ENCODE peak calls at places on chromosomes 1 and 21, in eight cellular contexts. J, D, X, T, P, Y, L and U are unnamed samples.

GRCh38 chr1:234941711-234942320 is 186.8 kb downstream of the TOMM20 start:
- DNase-seq in Y (no peak), X (no peak), J (no peak), L (no peak), T (no peak), D (no peak), P (no peak), U (no peak)

GRCh38 chr1:89516055-89516454 is 8.6 kb upstream of the LRRC8B start:
- DNase-seq in D (peak), J (no peak), T (peak), L (no peak), Y (no peak), X (no peak), P (no peak), U (no peak)

GRCh38 chr1:45117766-45118165 is 88.6 kb downstream of the ZSWIM5 start:
- DNase-seq in P (no peak), J (no peak), D (no peak), T (no peak), Y (no peak), L (no peak), X (no peak), U (no peak)

GRCh38 chr1:59570524-59570923 is 244.2 kb upstream of the HOOK1 start:
- DNase-seq in X (peak), P (no peak), L (peak), J (no peak), D (peak), Y (no peak), T (no peak), U (peak)

GRCh38 chr21:33761104-33762036 is 119.1 kb downstream of the ITSN1 start:
- DNase-seq in L (peak), P (no peak), X (peak), T (peak), J (peak), Y (no peak), D (no peak), U (no peak)

GRCh38 chr21:32918467-32919140 is 107.1 kb upstream of the OLIG2 start:
- DNase-seq in T (no peak), X (no peak), J (no peak), Y (no peak), D (no peak), L (no peak), P (no peak), U (peak)

GRCh38 chr1:6581561-6582305 is 1.9 kb downstream of the ZBTB48 start:
- DNase-seq in T (no peak), D (no peak), X (no peak), Y (peak), P (no peak), L (peak), J (no peak), U (no peak)

GRCh38 chr1:211503542-211503941 is 11.6 kb upstream of the RD3 start:
- DNase-seq in T (no peak), D (no peak), P (no peak), Y (no peak), L (no peak), X (no peak), J (no peak), U (no peak)

GRCh38 chr21:39388038-39388810 is 39.3 kb upstream of the HMGN1 start:
- DNase-seq in D (peak), T (peak), P (peak), Y (peak), L (peak), X (peak), J (peak), U (peak)

GRCh38 chr21:29538115-29538514 is 239.4 kb downstream of the BACH1 start:
- DNase-seq in J (no peak), X (no peak), T (no peak), Y (no peak), L (no peak), P (no peak), D (no peak), U (no peak)

GRCh38 chr1:30888391-30888790 is 20.2 kb downstream of the SDC3 start:
- DNase-seq in P (no peak), X (no peak), Y (no peak), D (no peak), J (peak), T (no peak), L (no peak), U (no peak)

GRCh38 chr1:210248341-210248740 is 15.7 kb downstream of the SERTAD4 start:
- DNase-seq in D (no peak), P (no peak), X (no peak), L (no peak), Y (no peak), T (no peak), J (no peak), U (no peak)

GRCh38 chr21:46035809-46036695 is 54.5 kb downstream of the COL6A1 start:
- DNase-seq in P (no peak), D (no peak), L (no peak), Y (no peak), J (no peak), T (peak), X (no peak), U (no peak)

GRCh38 chr1:151739590-151740355 is 18.5 kb downstream of the RIIAD1 start:
- DNase-seq in J (no peak), L (no peak), Y (no peak), X (no peak), T (no peak), D (no peak), P (no peak), U (no peak)

GRCh38 chr21:34330055-34330454 is 33.8 kb upstream of the KCNE2 start:
- DNase-seq in J (no peak), L (no peak), T (no peak), P (no peak), X (no peak), D (no peak), Y (no peak), U (no peak)

GRCh38 chr1:56072310-56072709 is 507.1 kb downstream of the PLPP3 start:
- DNase-seq in L (no peak), D (no peak), Y (no peak), P (no peak), J (no peak), X (no peak), T (no peak), U (no peak)

GRCh38 chr1:3014041-3014440 is 7.2 kb upstream of the ACTRT2 start:
- DNase-seq in J (no peak), Y (peak), P (no peak), X (no peak), D (no peak), L (no peak), T (no peak), U (no peak)

GRCh38 chr1:204084247-204084772 is 11.4 kb downstream of the SOX13 start:
- DNase-seq in L (no peak), D (no peak), Y (peak), P (no peak), J (no peak), X (no peak), T (no peak), U (peak)

GRCh38 chr1:36400825-36401601 is 3.3 kb upstream of the LSM10 start:
- DNase-seq in T (peak), L (peak), X (peak), Y (peak), P (peak), J (no peak), D (peak), U (no peak)

GRCh38 chr1:150778409-150778808 is 12.8 kb upstream of the CTSS start:
- DNase-seq in X (no peak), Y (no peak), D (no peak), J (no peak), T (no peak), L (no peak), P (no peak), U (no peak)

GRCh38 chr1:201261771-201262547 is 21.3 kb upstream of the PKP1 start:
- DNase-seq in L (no peak), P (no peak), X (no peak), D (no peak), T (no peak), Y (peak), J (no peak), U (no peak)

GRCh38 chr1:170010443-170010842 is 64.1 kb downstream of the KIFAP3 start:
- DNase-seq in P (no peak), T (no peak), X (peak), D (peak), Y (no peak), L (no peak), J (no peak), U (no peak)

GRCh38 chr1:24027838-24028468 is 47.8 kb upstream of the SRSF10 start:
- DNase-seq in X (no peak), T (no peak), J (peak), L (peak), P (no peak), D (no peak), Y (no peak), U (peak)

GRCh38 chr21:41054206-41054605 is 113.8 kb upstream of the BACE2 start:
- DNase-seq in D (no peak), P (no peak), Y (no peak), T (no peak), L (no peak), J (no peak), X (no peak), U (no peak)

GRCh38 chr1:39485046-39485803 is 6.2 kb upstream of the BMP8A start:
- DNase-seq in J (no peak), P (no peak), L (no peak), D (no peak), Y (no peak), X (no peak), T (no peak), U (no peak)

GRCh38 chr1:26408604-26409003 is 2.0 kb upstream of the LIN28A start:
- DNase-seq in J (peak), T (peak), P (peak), D (peak), L (peak), Y (peak), X (peak), U (no peak)

GRCh38 chr1:242710847-242711246 is 186.3 kb upstream of the PLD5 start:
- DNase-seq in Y (no peak), D (no peak), L (no peak), X (no peak), J (no peak), P (no peak), T (no peak), U (no peak)

GRCh38 chr1:208006258-208006920 is 95.5 kb upstream of the CD34 start:
- DNase-seq in P (no peak), X (no peak), Y (no peak), T (no peak), J (no peak), L (no peak), D (no peak), U (no peak)

GRCh38 chr1:247857069-247857985 is at the start of gene TRIM58:
- DNase-seq in X (peak), J (peak), T (no peak), L (no peak), P (no peak), D (peak), Y (peak), U (no peak)

GRCh38 chr1:67041836-67042503 is 12.0 kb downstream of the SLC35D1 start:
- DNase-seq in L (no peak), J (no peak), X (no peak), T (no peak), Y (no peak), P (no peak), D (no peak), U (no peak)

GRCh38 chr1:44798481-44799365 is 1.5 kb upstream of the PLK3 start:
- DNase-seq in P (no peak), D (no peak), T (no peak), J (no peak), X (no peak), L (no peak), Y (peak), U (peak)

GRCh38 chr1:165898837-165899236 is 71.4 kb downstream of the UCK2 start:
- DNase-seq in D (no peak), Y (no peak), J (no peak), L (no peak), X (no peak), P (no peak), T (peak), U (no peak)

GRCh38 chr21:40687625-40688024 is 159.3 kb downstream of the DSCAM start:
- DNase-seq in T (no peak), P (no peak), Y (no peak), L (no peak), D (no peak), X (no peak), J (no peak), U (no peak)

GRCh38 chr1:151130837-151131586 is 15.4 kb downstream of the SEMA6C start:
- DNase-seq in L (no peak), X (peak), P (peak), Y (peak), J (peak), T (peak), D (peak), U (peak)

GRCh38 chr1:33743221-33743998 is 120.5 kb upstream of the HMGB4 start:
- DNase-seq in Y (no peak), L (no peak), T (no peak), J (no peak), X (no peak), D (no peak), P (no peak), U (no peak)

GRCh38 chr1:30727796-30728195 is 4.4 kb upstream of the MATN1 start:
- DNase-seq in X (no peak), L (no peak), D (no peak), Y (no peak), T (no peak), P (no peak), J (no peak), U (no peak)

GRCh38 chr1:160544647-160545046 is 21.6 kb upstream of the SLAMF6 start:
- DNase-seq in J (no peak), D (no peak), P (no peak), T (no peak), Y (no peak), X (no peak), L (peak), U (no peak)

GRCh38 chr1:44677201-44677520 is 2.6 kb downstream of the ARMH1 start:
- DNase-seq in T (no peak), P (no peak), D (no peak), J (no peak), X (no peak), L (peak), Y (no peak), U (peak)